ENCODE peak calls at places on chromosomes 7 and 10, in five cellular contexts. B, I, X, J and Y are unnamed samples.

GRCh38 chr7:155733582-155734444 is 78.5 kb downstream of the SHH start:
- DNase-seq in X (no peak), J (no peak), I (no peak), B (no peak), Y (no peak)

GRCh38 chr7:2444476-2444875 is 31.7 kb downstream of the GRIFIN start:
- DNase-seq in J (peak), I (no peak), B (no peak), X (no peak), Y (no peak)

GRCh38 chr7:49030221-49030620 is 105.9 kb downstream of the CDC14C start:
- DNase-seq in J (no peak), X (no peak), I (no peak), B (no peak), Y (no peak)

GRCh38 chr10:113298616-113299015 is 254.2 kb upstream of the HABP2 start:
- DNase-seq in I (no peak), X (no peak), B (no peak), J (no peak), Y (no peak)

GRCh38 chr7:132687981-132688383 is 111.7 kb upstream of the PLXNA4 start:
- DNase-seq in I (no peak), B (no peak), X (no peak), J (no peak), Y (no peak)

GRCh38 chr7:98867271-98867701 is 2.5 kb downstream of the TMEM130 start:
- DNase-seq in I (peak), X (peak), B (no peak), J (no peak), Y (no peak)

GRCh38 chr10:98423691-98424120 is 8.7 kb upstream of the PYROXD2 start:
- DNase-seq in J (no peak), X (peak), I (no peak), B (peak), Y (no peak)

GRCh38 chr10:119859422-119860258 is 13.0 kb downstream of the MCMBP start:
- DNase-seq in J (peak), X (peak), I (peak), B (no peak), Y (no peak)

GRCh38 chr7:115478426-115478825 is 552.1 kb downstream of the TFEC start:
- DNase-seq in B (no peak), I (no peak), J (no peak), X (no peak), Y (no peak)

GRCh38 chr10:4073912-4074311 is 288.9 kb upstream of the KLF6 start:
- DNase-seq in X (no peak), J (peak), B (no peak), I (no peak), Y (peak)

GRCh38 chr10:78630944-78631838 is 437.6 kb upstream of the ZMIZ1 start:
- DNase-seq in I (peak), J (no peak), X (no peak), B (no peak), Y (no peak)

GRCh38 chr7:15889501-15889900 is 203.0 kb upstream of the MEOX2 start:
- DNase-seq in B (no peak), J (peak), I (no peak), X (no peak), Y (no peak)

GRCh38 chr7:102916426-102916825 is 3.6 kb downstream of the LRRC17 start:
- DNase-seq in B (no peak), X (no peak), J (peak), I (no peak), Y (no peak)

GRCh38 chr10:125116652-125117310 is 43.6 kb downstream of the CTBP2 start:
- DNase-seq in B (no peak), X (no peak), J (no peak), I (no peak), Y (no peak)

GRCh38 chr10:3895045-3895609 is 110.1 kb upstream of the KLF6 start:
- DNase-seq in I (no peak), J (peak), B (no peak), X (no peak), Y (no peak)